ENCODE peak calls at places on chromosomes 7 and 10, in four cellular contexts. O, C, R and P are unnamed samples.

GRCh38 chr10:51530540-51530939 is 168.9 kb downstream of the CSTF2T start:
- DNase-seq in R (no peak), O (no peak), C (no peak), P (no peak)

GRCh38 chr7:70325509-70326101 is 727.3 kb downstream of the AUTS2 start:
- DNase-seq in R (peak; percentile 77), C (no peak), O (peak; percentile 81), P (peak; percentile 25)

GRCh38 chr7:105224884-105225651 is 163.7 kb downstream of the SRPK2 start:
- DNase-seq in C (no peak), R (peak; percentile 95), O (peak; percentile 93), P (peak; percentile 80)

GRCh38 chr7:117472335-117472734 is 7.5 kb upstream of the CFTR start:
- DNase-seq in O (no peak), C (no peak), R (no peak), P (no peak)

GRCh38 chr10:24493168-24493567 is 230.5 kb downstream of the ARHGAP21 start:
- DNase-seq in C (no peak), O (no peak), R (no peak), P (no peak)

GRCh38 chr10:13853854-13854253 is 267.1 kb downstream of the PRPF18 start:
- DNase-seq in C (no peak), R (peak; percentile 30), O (peak; percentile 67), P (peak; percentile 77)

GRCh38 chr10:46301056-46301645 is 14.4 kb downstream of the ANTXRL start:
- DNase-seq in R (no peak), O (no peak), C (no peak), P (no peak)

GRCh38 chr7:72334066-72334465 is 78.1 kb downstream of the CALN1 start:
- DNase-seq in R (no peak), C (peak; percentile 44), O (no peak), P (no peak)

GRCh38 chr10:24961582-24961981 is 9.2 kb upstream of the PRTFDC1 start:
- DNase-seq in C (no peak), O (no peak), R (no peak), P (no peak)

GRCh38 chr7:45863715-45864114 is 9.2 kb downstream of the CCDC201 start:
- DNase-seq in C (peak; percentile 60), R (peak; percentile 33), O (no peak), P (no peak)

GRCh38 chr10:131929122-131929845 is 28.5 kb downstream of the PPP2R2D start:
- DNase-seq in C (peak; percentile 74), O (no peak), R (no peak), P (peak; percentile 18)

GRCh38 chr10:126312167-126312566 is 76.1 kb downstream of the ADAM12 start:
- DNase-seq in C (no peak), R (no peak), O (no peak), P (no peak)

GRCh38 chr10:126321455-126321854 is 66.8 kb downstream of the ADAM12 start:
- DNase-seq in O (no peak), R (no peak), C (no peak), P (no peak)

GRCh38 chr10:126314848-126315247 is 73.4 kb downstream of the ADAM12 start:
- DNase-seq in C (no peak), O (no peak), R (no peak), P (no peak)

DNA sequence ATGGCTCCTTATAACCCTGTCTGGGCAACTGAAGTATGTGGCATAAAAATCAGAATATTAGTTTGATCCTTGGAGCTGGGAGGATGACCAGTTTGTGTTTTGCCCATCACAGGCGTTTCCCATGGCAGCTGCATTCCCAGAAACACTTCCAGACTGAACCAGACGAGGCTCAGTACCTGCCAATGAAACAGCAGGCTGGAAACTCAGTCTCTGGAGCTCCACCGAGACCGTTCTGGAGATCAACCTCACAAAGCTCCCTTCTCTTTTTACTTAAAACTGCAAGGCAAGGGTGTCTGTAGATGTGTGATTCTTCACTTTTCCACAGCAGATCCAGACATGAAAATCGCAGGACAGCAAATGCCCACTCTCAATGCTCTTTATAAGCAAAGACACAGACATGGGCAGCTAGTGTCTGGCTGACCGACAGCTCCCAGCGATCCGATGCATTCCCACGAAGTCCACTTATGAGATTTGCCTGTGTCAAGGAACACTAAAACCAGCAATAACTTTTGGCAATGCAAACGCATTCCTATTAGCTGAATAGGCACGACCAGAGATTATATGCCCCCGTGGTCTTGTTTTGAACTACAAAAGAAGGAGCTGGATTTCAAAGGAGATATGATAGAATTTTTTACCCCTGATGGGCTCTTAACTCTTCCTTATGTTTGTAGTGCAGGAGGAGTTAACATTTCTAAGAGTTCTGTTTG is 72.7 kb downstream of the ADAM12 start:
- DNase-seq in C (no peak), O (peak; percentile 94), R (peak; percentile 80), P (peak; percentile 86)
- H3K27ac ChIP-seq in C (no peak overlapping the region), O (peak overlapping the region; percentile 76), R (peak overlapping the region; percentile 69), P (peak overlapping the region; percentile 27)

GRCh38 chr7:135664046-135664589 is 1.8 kb downstream of the STMP1 start:
- DNase-seq in O (peak; percentile 48), C (no peak), R (peak; percentile 76), P (no peak)
- H3K4me3 ChIP-seq in O (peak overlapping the region; percentile 82), C (no peak overlapping the region), R (peak overlapping the region; percentile 99), P (no peak overlapping the region)

GRCh38 chr10:123301077-123301875 is 147.1 kb downstream of the BUB3 start:
- DNase-seq in O (peak; percentile 74), R (peak; percentile 69), C (peak; percentile 41), P (no peak)
- H3K27ac ChIP-seq in O (peak overlapping the region; percentile 74), R (no peak overlapping the region), C (no peak overlapping the region), P (no peak overlapping the region)

GRCh38 chr7:74031403-74032190 is 3.6 kb downstream of the ELN start:
- DNase-seq in R (no peak), C (no peak), O (no peak), P (no peak)

GRCh38 chr7:74032191-74032490 is 4.2 kb downstream of the ELN start:
- DNase-seq in R (peak; percentile 92), O (peak; percentile 87), C (no peak), P (no peak)

GRCh38 chr7:74030861-74031260 is 2.9 kb downstream of the ELN start:
- DNase-seq in R (no peak), O (no peak), C (no peak), P (no peak)

GRCh38 chr7:74033372-74034311 is 5.7 kb downstream of the ELN start:
- DNase-seq in C (peak; percentile 69), O (peak; percentile 37), R (peak; percentile 50), P (no peak)

DNA sequence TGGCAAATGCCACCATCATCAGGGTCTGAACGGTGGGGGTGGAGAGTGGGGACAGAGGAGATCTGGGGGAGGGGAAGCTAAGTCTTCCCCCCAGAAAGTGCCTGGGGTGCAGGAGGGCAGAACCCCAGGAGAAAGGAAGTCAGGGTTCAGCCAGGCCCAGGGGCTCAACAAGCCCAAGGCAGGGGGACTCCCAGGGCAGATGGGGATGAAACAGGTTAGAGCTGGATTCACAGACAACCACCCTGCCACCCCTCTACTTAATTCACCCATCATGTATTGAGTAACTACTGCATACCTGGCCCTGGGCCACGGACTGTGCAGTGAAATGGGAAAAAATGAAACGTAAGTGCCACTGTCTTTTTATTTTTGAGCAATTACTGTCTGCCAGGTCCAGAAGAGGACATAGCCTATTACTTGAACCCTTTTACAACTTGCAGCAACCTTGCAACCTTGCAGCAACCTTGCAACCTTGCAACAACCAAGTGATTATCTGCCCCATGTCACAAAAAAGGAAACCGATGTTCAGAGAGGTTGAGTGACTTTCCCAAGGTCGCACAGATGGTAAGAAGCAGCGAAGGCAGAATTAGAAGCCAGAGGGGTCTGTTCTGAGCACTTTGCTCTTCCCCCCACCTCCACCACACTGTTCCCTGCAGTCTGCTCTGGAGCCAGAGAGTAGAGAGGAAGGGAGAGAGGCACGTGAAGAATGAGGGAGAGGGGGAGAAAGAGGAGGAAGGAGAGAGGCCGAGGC is 4.8 kb downstream of the ELN start:
- DNase-seq in O (no peak), C (no peak), R (peak; percentile 41), P (no peak)
- H3K4me3 ChIP-seq in O (no peak overlapping the region), C (no peak overlapping the region), R (no peak overlapping the region), P (no peak overlapping the region)

DNA sequence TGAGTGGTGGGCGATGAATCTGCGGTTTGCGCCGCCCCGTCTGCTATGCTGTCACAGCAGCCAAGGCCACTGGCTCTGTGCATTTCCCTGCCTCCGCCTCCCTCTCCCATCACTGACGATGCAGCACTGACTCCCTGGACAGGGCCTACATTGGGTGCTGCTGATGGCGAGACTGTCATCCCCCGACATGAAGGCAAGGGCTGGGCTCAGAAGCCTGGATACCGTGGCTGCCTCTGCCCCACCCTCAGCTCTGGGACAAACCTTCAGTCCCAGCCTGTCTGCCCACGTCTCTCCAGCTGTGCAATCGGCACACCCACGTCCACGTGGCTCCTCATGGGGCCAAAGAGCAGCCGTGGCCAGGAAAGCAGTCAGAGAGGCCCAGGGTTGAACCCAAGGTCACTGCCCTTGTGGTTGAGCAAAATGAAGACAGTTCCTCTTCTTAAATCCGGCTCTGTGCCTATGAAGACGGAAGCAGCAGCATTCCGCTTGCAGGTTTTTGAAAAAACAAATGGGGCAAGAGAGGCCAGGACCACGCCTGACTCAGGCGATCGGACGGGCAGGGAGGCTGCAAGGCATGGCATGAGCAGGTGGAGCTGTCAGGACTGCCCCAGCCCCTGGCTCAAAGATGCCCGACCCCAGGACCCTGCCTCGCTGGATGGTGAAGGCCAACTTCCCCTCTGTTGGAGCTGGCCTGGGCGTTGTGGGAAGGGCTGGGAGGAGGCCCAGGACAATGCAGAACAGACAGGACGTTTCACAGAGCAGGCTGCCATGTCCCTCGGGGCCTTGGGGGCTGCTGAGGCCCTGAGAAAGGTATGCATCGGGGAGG is 517.5 kb downstream of the DNAJB6 start:
- DNase-seq in R (no peak), C (no peak), O (no peak), P (no peak)
- H3K27ac ChIP-seq in R (no peak overlapping the region), C (no peak overlapping the region), O (no peak overlapping the region), P (no peak overlapping the region)

GRCh38 chr10:26622891-26623290 is 74.6 kb upstream of the PDSS1 start:
- DNase-seq in R (no peak), O (no peak), C (no peak), P (no peak)
- H3K4me3 ChIP-seq in R (no peak overlapping the region), O (peak overlapping the region; percentile 21), C (peak overlapping the region; percentile 54), P (no peak overlapping the region)

GRCh38 chr7:40946549-40946948 is 756.3 kb downstream of the INHBA start:
- DNase-seq in R (no peak), O (no peak), C (no peak), P (no peak)
- H3K27ac ChIP-seq in R (no peak overlapping the region), O (no peak overlapping the region), C (no peak overlapping the region), P (no peak overlapping the region)